ENCODE peak calls at places on chromosomes 7 and 10, in six cellular contexts. One of them, this sample, is unnamed.

GRCh38 chr10:102837230-102837721 is at the start of gene CYP17A1:
- DNase-seq in small intestine: no peak
- DNase-seq in aorta: peak; percentile 64
- DNase-seq in psoas muscle: peak; percentile 59
- DNase-seq in heart left ventricle: peak; percentile 27
- DNase-seq in Panc1: no peak
- DNase-seq in this sample: no peak

GRCh38 chr7:101725911-101726310 is 91.5 kb upstream of the CUX1 start:
- DNase-seq in small intestine: peak; percentile 33
- DNase-seq in aorta: no peak
- DNase-seq in psoas muscle: no peak
- DNase-seq in heart left ventricle: no peak
- DNase-seq in Panc1: no peak
- DNase-seq in this sample: no peak

GRCh38 chr7:118737935-118738334 is 513.4 kb downstream of the ANKRD7 start:
- DNase-seq in small intestine: no peak
- DNase-seq in aorta: no peak
- DNase-seq in psoas muscle: no peak
- DNase-seq in heart left ventricle: no peak
- DNase-seq in Panc1: no peak
- DNase-seq in this sample: no peak

GRCh38 chr10:3131098-3131497 is 41.5 kb downstream of the PITRM1 start:
- DNase-seq in small intestine: peak; percentile 53
- DNase-seq in aorta: no peak
- DNase-seq in psoas muscle: no peak
- DNase-seq in heart left ventricle: no peak
- DNase-seq in Panc1: no peak
- DNase-seq in this sample: no peak

GRCh38 chr7:20064974-20065862 is 152.0 kb downstream of the MACC1 start:
- DNase-seq in small intestine: no peak
- DNase-seq in aorta: no peak
- DNase-seq in psoas muscle: no peak
- DNase-seq in heart left ventricle: no peak
- DNase-seq in Panc1: no peak
- DNase-seq in this sample: no peak

GRCh38 chr10:116536810-116537209 is 8.9 kb upstream of the PNLIP start:
- DNase-seq in small intestine: no peak
- DNase-seq in aorta: no peak
- DNase-seq in psoas muscle: no peak
- DNase-seq in heart left ventricle: no peak
- DNase-seq in Panc1: no peak
- DNase-seq in this sample: no peak

GRCh38 chr7:120797026-120797645 is 60.8 kb downstream of the TSPAN12 start:
- DNase-seq in small intestine: no peak
- DNase-seq in aorta: no peak
- DNase-seq in psoas muscle: no peak
- DNase-seq in heart left ventricle: no peak
- DNase-seq in Panc1: no peak
- DNase-seq in this sample: no peak

GRCh38 chr7:46786221-46786951 is 795.5 kb downstream of the TNS3 start:
- DNase-seq in small intestine: no peak
- DNase-seq in aorta: no peak
- DNase-seq in psoas muscle: no peak
- DNase-seq in heart left ventricle: no peak
- DNase-seq in Panc1: peak; percentile 74
- DNase-seq in this sample: no peak

GRCh38 chr10:95447733-95448132 is 113.4 kb downstream of the SORBS1 start:
- DNase-seq in small intestine: no peak
- DNase-seq in aorta: no peak
- DNase-seq in psoas muscle: no peak
- DNase-seq in heart left ventricle: no peak
- DNase-seq in Panc1: no peak
- DNase-seq in this sample: no peak

GRCh38 chr7:504221-505081 is 15.2 kb downstream of the PDGFA start:
- DNase-seq in small intestine: peak; percentile 64
- DNase-seq in aorta: peak; percentile 50
- DNase-seq in psoas muscle: peak; percentile 11
- DNase-seq in heart left ventricle: peak; percentile 32
- DNase-seq in Panc1: no peak
- DNase-seq in this sample: no peak

GRCh38 chr10:110268931-110269640 is 35.6 kb downstream of the SMNDC1 start:
- DNase-seq in small intestine: no peak
- DNase-seq in aorta: no peak
- DNase-seq in psoas muscle: no peak
- DNase-seq in heart left ventricle: no peak
- DNase-seq in Panc1: no peak
- DNase-seq in this sample: no peak

GRCh38 chr10:89280501-89280900 is 21.3 kb upstream of the IFIT2 start:
- DNase-seq in small intestine: no peak
- DNase-seq in aorta: no peak
- DNase-seq in psoas muscle: no peak
- DNase-seq in heart left ventricle: no peak
- DNase-seq in Panc1: no peak
- DNase-seq in this sample: no peak

GRCh38 chr7:30459591-30460245 is 18.9 kb downstream of the NOD1 start:
- DNase-seq in small intestine: peak; percentile 18
- DNase-seq in aorta: peak; percentile 74
- DNase-seq in psoas muscle: peak; percentile 71
- DNase-seq in heart left ventricle: no peak
- DNase-seq in Panc1: no peak
- DNase-seq in this sample: no peak

GRCh38 chr10:44393834-44394547 is 9.1 kb upstream of the CXCL12 start:
- DNase-seq in small intestine: no peak
- DNase-seq in aorta: peak; percentile 13
- DNase-seq in psoas muscle: no peak
- DNase-seq in heart left ventricle: no peak
- DNase-seq in Panc1: no peak
- DNase-seq in this sample: no peak

GRCh38 chr10:105769248-105770184 is 1128.4 kb downstream of the SORCS3 start:
- DNase-seq in small intestine: no peak
- DNase-seq in aorta: no peak
- DNase-seq in psoas muscle: no peak
- DNase-seq in heart left ventricle: no peak
- DNase-seq in Panc1: no peak
- DNase-seq in this sample: no peak

GRCh38 chr10:60896033-60896432 is 48.0 kb downstream of the RHOBTB1 start:
- DNase-seq in small intestine: no peak
- DNase-seq in aorta: no peak
- DNase-seq in psoas muscle: no peak
- DNase-seq in heart left ventricle: no peak
- DNase-seq in Panc1: no peak
- DNase-seq in this sample: no peak

GRCh38 chr10:58393317-58393716 is 8.1 kb downstream of the TFAM start:
- DNase-seq in small intestine: no peak
- DNase-seq in aorta: no peak
- DNase-seq in psoas muscle: no peak
- DNase-seq in heart left ventricle: no peak
- DNase-seq in Panc1: no peak
- DNase-seq in this sample: no peak

GRCh38 chr7:27211084-27211446 is 11.2 kb upstream of the HOXA13 start:
- DNase-seq in small intestine: no peak
- DNase-seq in aorta: no peak
- DNase-seq in psoas muscle: no peak
- DNase-seq in heart left ventricle: no peak
- DNase-seq in Panc1: no peak
- DNase-seq in this sample: no peak
- H3K27me3 ChIP-seq in small intestine: peaks cover 5% of the 10 kb centered on the region
- H3K27me3 ChIP-seq in aorta: no peaks in the 10 kb centered on the region
- H3K27me3 ChIP-seq in psoas muscle: no peaks in the 10 kb centered on the region
- H3K27me3 ChIP-seq in heart left ventricle: peaks cover 98% of the 10 kb centered on the region
- H3K27me3 ChIP-seq in Panc1: no peaks in the 10 kb centered on the region
- H3K27me3 ChIP-seq in this sample: peaks cover 14% of the 10 kb centered on the region

DNA sequence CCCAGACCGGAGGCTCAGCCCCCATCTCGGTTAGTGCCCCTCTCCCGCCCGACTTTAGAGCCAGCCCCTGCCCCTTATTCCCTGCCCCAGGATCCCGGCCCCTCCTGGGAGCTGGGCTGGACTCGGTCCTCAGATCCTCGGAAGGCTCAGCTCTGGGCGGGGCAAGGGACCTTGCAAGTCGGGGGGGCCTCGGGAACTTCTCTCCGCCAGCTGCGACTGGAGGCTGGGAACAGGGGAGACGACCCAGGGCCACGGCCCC is 2.5 kb downstream of the ADIRF start:
- DNase-seq in small intestine: no peak
- DNase-seq in aorta: no peak
- DNase-seq in psoas muscle: no peak
- DNase-seq in heart left ventricle: no peak
- DNase-seq in Panc1: no peak
- DNase-seq in this sample: no peak
- H3K4me3 ChIP-seq in small intestine: peak overlapping the region; percentile 51
- H3K4me3 ChIP-seq in aorta: peak overlapping the region; percentile 64
- H3K4me3 ChIP-seq in psoas muscle: peak overlapping the region; percentile 71
- H3K4me3 ChIP-seq in heart left ventricle: peak overlapping the region; percentile 68
- H3K4me3 ChIP-seq in Panc1: peak overlapping the region; percentile 54
- H3K4me3 ChIP-seq in this sample: peak overlapping the region; percentile 49

DNA sequence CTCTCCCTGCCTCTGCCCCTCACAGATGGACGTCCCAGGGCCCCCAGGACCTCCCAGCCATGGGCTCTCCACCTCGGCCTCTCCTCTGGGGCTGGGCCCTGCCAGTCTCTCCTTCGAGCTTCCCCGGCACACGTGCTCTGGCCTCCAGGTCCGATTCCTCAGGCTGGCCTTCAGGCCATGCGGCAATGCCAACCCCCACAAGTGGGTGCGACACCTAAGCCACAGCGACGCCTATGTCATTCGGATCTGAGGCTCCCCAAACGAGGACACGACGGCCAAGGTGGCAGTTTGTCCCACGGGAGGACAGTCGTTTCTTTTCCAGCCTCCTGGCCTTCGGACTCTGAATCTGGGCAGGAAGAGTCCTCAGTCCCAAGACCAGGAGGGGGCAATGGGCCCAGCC is 5.2 kb downstream of the AP4M1 start:
- DNase-seq in small intestine: no peak
- DNase-seq in aorta: no peak
- DNase-seq in psoas muscle: no peak
- DNase-seq in heart left ventricle: no peak
- DNase-seq in Panc1: no peak
- DNase-seq in this sample: no peak
- H3K27me3 ChIP-seq in small intestine: no peaks in the 10 kb centered on the region
- H3K27me3 ChIP-seq in aorta: no peaks in the 10 kb centered on the region
- H3K27me3 ChIP-seq in psoas muscle: no peaks in the 10 kb centered on the region
- H3K27me3 ChIP-seq in heart left ventricle: no peaks in the 10 kb centered on the region
- H3K27me3 ChIP-seq in Panc1: no peaks in the 10 kb centered on the region
- H3K27me3 ChIP-seq in this sample: no peaks in the 10 kb centered on the region

DNA sequence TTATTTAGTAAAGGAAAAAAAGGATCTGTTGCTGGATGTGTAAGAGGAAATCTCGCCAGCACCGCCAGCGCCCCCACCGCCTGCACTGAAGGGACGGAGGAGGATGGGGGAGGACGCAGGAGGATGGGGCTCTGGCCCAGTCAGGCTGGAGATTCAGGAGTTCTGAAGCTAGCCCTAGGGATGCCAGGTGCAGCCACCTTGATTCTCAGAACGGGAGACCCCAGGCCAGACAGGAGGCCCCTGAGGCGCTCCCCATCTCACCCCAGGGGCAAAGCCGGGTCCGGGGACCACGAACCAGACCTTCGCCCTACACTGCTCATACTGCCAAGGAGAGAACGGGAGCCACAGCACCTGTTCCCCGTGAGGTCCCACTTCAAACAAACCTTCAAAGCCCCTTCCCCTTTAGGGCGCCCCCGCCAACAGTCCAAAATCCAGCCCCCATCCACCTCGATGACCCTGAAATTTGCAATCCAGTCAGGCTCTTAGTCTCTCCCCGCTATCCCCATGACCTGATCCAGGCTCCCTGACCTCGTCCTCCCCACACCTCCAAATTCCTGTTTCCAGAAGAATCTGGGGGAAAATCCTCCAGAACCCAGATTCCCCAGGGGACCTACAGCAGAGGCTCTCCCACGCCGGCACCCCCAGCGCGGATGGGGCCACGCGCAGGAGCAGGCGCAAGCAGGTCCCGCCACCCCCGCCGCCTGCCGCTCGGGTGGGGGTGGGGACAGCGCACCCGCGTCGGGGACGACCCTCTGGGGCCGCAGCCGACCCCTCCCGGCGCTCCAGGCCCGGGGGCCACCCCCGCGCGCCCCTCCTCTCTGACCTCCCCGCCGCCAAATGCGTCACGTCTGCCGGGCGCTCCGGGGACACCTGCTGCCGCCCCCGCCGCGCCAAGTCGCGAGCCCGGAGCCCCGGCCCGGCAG is 929 bp downstream of the CAMK2B start:
- DNase-seq in small intestine: no peak
- DNase-seq in aorta: no peak
- DNase-seq in psoas muscle: peak; percentile 41
- DNase-seq in heart left ventricle: no peak
- DNase-seq in Panc1: no peak
- DNase-seq in this sample: no peak
- H3K4me3 ChIP-seq in small intestine: peak overlapping the region; percentile 46
- H3K4me3 ChIP-seq in aorta: peak overlapping the region; percentile 58
- H3K4me3 ChIP-seq in psoas muscle: peak overlapping the region; percentile 74
- H3K4me3 ChIP-seq in heart left ventricle: peak overlapping the region; percentile 45
- H3K4me3 ChIP-seq in Panc1: peak overlapping the region; percentile 20
- H3K4me3 ChIP-seq in this sample: peak overlapping the region; percentile 59

DNA sequence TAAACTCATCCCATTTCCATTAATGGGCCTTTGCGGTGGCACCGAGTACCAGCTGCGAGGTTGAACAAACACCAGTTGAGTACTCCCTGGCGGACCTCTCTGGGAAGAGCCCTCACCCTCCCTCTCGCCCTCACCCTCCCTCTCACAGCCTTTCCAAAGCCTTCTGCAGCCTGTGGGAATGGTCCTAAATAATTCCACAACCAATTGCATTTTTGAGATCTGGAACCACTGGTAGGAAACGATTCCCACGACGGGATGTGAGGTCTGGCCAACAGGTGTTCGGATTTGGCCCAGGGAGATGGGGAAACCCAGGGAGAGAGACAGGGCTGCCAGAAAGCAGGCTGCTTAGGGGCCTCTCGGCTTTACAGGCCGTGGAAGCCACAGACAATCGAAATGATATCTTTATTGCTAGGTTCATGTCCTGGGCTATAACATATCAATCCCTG is 5.3 kb downstream of the PTF1A start:
- DNase-seq in small intestine: no peak
- DNase-seq in aorta: no peak
- DNase-seq in psoas muscle: no peak
- DNase-seq in heart left ventricle: no peak
- DNase-seq in Panc1: no peak
- DNase-seq in this sample: no peak
- H3K27me3 ChIP-seq in small intestine: peaks cover 36% of the 10 kb centered on the region
- H3K27me3 ChIP-seq in aorta: no peaks in the 10 kb centered on the region
- H3K27me3 ChIP-seq in psoas muscle: peaks cover 10% of the 10 kb centered on the region
- H3K27me3 ChIP-seq in heart left ventricle: peaks cover 99% of the 10 kb centered on the region
- H3K27me3 ChIP-seq in Panc1: no peaks in the 10 kb centered on the region
- H3K27me3 ChIP-seq in this sample: peaks cover 45% of the 10 kb centered on the region

DNA sequence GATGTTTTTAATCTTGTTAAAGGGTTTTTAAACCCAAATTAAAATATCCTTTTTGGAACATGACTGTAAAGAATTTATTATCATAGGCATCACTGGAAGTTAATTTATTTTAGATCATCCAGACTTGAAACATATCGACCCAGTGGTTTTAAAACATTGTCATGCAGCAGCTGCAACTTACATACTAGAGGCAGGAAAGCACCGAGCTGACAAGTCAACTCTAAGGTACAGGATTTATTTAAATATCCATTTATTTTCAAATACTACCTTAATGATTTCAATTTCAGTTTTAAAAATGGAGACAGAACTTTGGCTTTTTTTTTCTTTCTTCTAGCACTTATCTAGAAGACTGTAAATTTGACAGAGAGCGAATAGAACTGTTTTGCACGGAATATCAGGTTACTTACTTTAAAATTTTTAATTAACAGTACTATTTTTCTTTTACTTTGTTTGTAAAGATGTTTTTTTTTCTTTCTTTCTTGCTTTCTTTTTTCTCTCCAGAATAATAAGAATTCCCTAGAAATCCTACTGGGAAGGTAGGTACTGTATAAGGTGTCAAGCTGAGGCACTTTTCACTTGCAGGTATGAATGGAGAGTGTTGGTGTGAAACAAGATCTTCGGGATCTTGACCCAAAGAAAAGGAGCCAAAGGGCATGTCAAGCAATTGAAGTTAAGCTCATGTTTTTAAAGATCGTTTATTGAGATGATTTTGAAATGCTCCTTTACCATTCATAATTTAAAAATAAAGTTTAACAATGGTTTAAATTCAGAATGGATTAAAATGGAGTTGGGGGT is 1.8 kb downstream of the COMMD3 start:
- DNase-seq in small intestine: no peak
- DNase-seq in aorta: no peak
- DNase-seq in psoas muscle: no peak
- DNase-seq in heart left ventricle: no peak
- DNase-seq in Panc1: no peak
- DNase-seq in this sample: no peak
- H3K4me3 ChIP-seq in small intestine: no peak overlapping the region
- H3K4me3 ChIP-seq in aorta: no peak overlapping the region
- H3K4me3 ChIP-seq in psoas muscle: peak overlapping the region; percentile 92
- H3K4me3 ChIP-seq in heart left ventricle: peak overlapping the region; percentile 85
- H3K4me3 ChIP-seq in Panc1: peak overlapping the region; percentile 58
- H3K4me3 ChIP-seq in this sample: no peak overlapping the region